ENCODE peak calls at places on chromosomes 7 and 10, in ten cellular contexts. E is psoas muscle, D is chondrocyte, G is bronchial epithelial cell, Q is endothelial cell, J is epithelial cell of esophagus, F is HCT116, B is Calu3, R is GM12865, Z is upper lobe of right lung. N is an unnamed sample.

GRCh38 chr7:127995866-127996215 is 35.4 kb downstream of the LRRC4 start:
- DNase-seq in G (no peak), E (peak; percentile 41), B (no peak), R (no peak), D (no peak), Q (no peak), J (no peak), Z (no peak), F (no peak), N (no peak)

GRCh38 chr10:117374506-117375359 is 507 bp downstream of the PDZD8 start:
- DNase-seq in J (peak; percentile 58), B (no peak), R (peak; percentile 60), Z (peak; percentile 77), F (no peak), D (no peak), Q (peak; percentile 55), G (peak; percentile 20), E (no peak), N (no peak)

GRCh38 chr10:71132321-71132810 is 80.0 kb upstream of the UNC5B start:
- DNase-seq in F (no peak), G (no peak), D (no peak), J (no peak), E (no peak), Z (no peak), R (no peak), Q (peak; percentile 34), B (no peak), N (peak; percentile 8)

GRCh38 chr7:151565541-151565940 is 45.8 kb upstream of the RHEB start:
- DNase-seq in E (no peak), J (peak; percentile 48), F (no peak), D (no peak), B (no peak), Z (no peak), G (no peak), Q (no peak), R (no peak), N (no peak)

GRCh38 chr10:22230331-22230833 is 12.6 kb upstream of the EBLN1 start:
- DNase-seq in Q (peak; percentile 15), B (peak; percentile 11), J (peak; percentile 61), F (peak; percentile 60), E (no peak), Z (no peak), D (no peak), G (peak; percentile 67), R (peak; percentile 60), N (peak; percentile 20)

GRCh38 chr7:48255046-48255445 is 83.8 kb downstream of the ABCA13 start:
- DNase-seq in Z (no peak), D (no peak), E (no peak), B (no peak), G (peak; percentile 78), J (peak; percentile 77), Q (no peak), F (no peak), R (peak; percentile 38), N (no peak)

GRCh38 chr7:79730971-79731370 is 277.5 kb upstream of the MAGI2 start:
- DNase-seq in G (no peak), Q (no peak), R (no peak), B (no peak), Z (no peak), J (no peak), F (no peak), E (no peak), D (no peak), N (no peak)

GRCh38 chr10:80202934-80203834 is 2.2 kb downstream of the ANXA11 start:
- DNase-seq in Z (peak; percentile 74), R (peak; percentile 75), B (peak; percentile 80), G (peak; percentile 49), F (peak; percentile 83), J (peak; percentile 69), D (no peak), Q (peak; percentile 10), E (peak; percentile 83), N (peak; percentile 77)

GRCh38 chr10:51079331-51079730 is 5.0 kb downstream of the PRKG1 start:
- DNase-seq in B (no peak), E (no peak), G (no peak), J (no peak), R (no peak), Z (no peak), F (no peak), Q (no peak), D (no peak), N (no peak)

GRCh38 chr7:109868215-109868614 is 1222.7 kb upstream of the LRRN3 start:
- DNase-seq in F (no peak), G (no peak), E (no peak), B (no peak), R (no peak), Z (no peak), Q (no peak), J (no peak), D (no peak), N (no peak)

GRCh38 chr7:16223963-16224707 is 197.2 kb downstream of the CRPPA start:
- DNase-seq in J (no peak), F (no peak), G (no peak), D (no peak), Z (no peak), R (no peak), Q (no peak), E (no peak), B (no peak), N (no peak)

GRCh38 chr7:40859965-40860543 is 725.2 kb downstream of the SUGCT start:
- DNase-seq in Q (no peak), G (peak; percentile 81), D (no peak), B (no peak), Z (no peak), R (no peak), F (no peak), J (peak; percentile 92), E (no peak), N (no peak)

GRCh38 chr7:54904986-54905385 is 113.8 kb upstream of the EGFR start:
- DNase-seq in B (no peak), F (no peak), R (no peak), Z (no peak), J (no peak), D (no peak), G (no peak), Q (no peak), E (no peak), N (no peak)

GRCh38 chr7:150973571-150974451 is 4.3 kb downstream of the KCNH2 start:
- DNase-seq in F (no peak), J (peak; percentile 24), D (no peak), G (peak; percentile 13), E (no peak), Q (no peak), R (no peak), B (no peak), Z (no peak), N (no peak)

GRCh38 chr10:32072025-32072787 is 16.0 kb upstream of the KIF5B start:
- DNase-seq in D (no peak), F (no peak), Q (no peak), B (no peak), Z (no peak), R (no peak), G (no peak), E (no peak), J (no peak), N (no peak)

GRCh38 chr7:118306771-118307170 is 82.3 kb downstream of the ANKRD7 start:
- DNase-seq in B (no peak), G (no peak), J (peak; percentile 4), R (no peak), E (no peak), Q (no peak), D (no peak), F (no peak), Z (no peak), N (no peak)

GRCh38 chr7:116291937-116292336 is 81.6 kb downstream of the TES start:
- DNase-seq in G (no peak), D (no peak), F (no peak), Z (no peak), J (no peak), Q (no peak), B (no peak), R (no peak), E (no peak), N (no peak)
- TF ChIP-seq CTCF in G (no peak), D (no peak), F (no peak), Z (no peak), J (no peak), Q (no peak), B (no peak), R (no peak), E (no peak), N (no peak)

DNA sequence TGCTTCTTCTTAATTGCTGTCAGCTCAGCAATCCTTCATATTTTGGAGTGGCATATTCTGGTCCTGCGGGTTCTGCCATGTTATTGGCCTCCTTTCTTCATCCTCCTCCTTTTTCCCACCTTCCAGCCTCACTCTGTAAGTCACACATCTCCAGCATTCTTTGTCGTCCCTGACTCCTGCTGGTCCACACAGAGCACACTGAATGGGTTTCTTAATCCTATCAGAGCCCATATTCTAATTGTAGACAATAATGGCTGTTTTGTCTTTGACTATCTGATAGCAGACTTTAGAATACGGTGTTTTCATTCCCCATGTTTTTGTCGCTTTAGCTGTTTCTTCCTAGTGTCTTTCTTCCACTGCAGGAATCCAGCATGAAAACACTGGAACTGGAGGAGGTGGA is 389.6 kb downstream of the REEP3 start:
- DNase-seq in J (no peak), R (no peak), Z (no peak), Q (no peak), F (no peak), B (no peak), E (no peak), G (no peak), D (no peak), N (no peak)
- TF ChIP-seq CTCF in J (no peak), R (no peak), Z (no peak), Q (no peak), F (no peak), B (no peak), E (no peak), G (no peak), D (no peak), N (no peak)

GRCh38 chr7:34133983-34134782 is 228.8 kb downstream of the BMPER start:
- DNase-seq in Q (peak; percentile 83), R (peak; percentile 42), B (peak; percentile 85), D (no peak), J (peak; percentile 80), E (peak; percentile 66), F (peak; percentile 36), G (peak; percentile 80), Z (no peak), N (peak; percentile 24)
- TF ChIP-seq CTCF in Q (peak; percentile 79), R (peak; percentile 55), B (peak; percentile 88), D (peak; percentile 86), J (peak; percentile 86), E (peak; percentile 78), F (peak; percentile 90), G (peak; percentile 85), Z (peak; percentile 56), N (peak; percentile 39)

DNA sequence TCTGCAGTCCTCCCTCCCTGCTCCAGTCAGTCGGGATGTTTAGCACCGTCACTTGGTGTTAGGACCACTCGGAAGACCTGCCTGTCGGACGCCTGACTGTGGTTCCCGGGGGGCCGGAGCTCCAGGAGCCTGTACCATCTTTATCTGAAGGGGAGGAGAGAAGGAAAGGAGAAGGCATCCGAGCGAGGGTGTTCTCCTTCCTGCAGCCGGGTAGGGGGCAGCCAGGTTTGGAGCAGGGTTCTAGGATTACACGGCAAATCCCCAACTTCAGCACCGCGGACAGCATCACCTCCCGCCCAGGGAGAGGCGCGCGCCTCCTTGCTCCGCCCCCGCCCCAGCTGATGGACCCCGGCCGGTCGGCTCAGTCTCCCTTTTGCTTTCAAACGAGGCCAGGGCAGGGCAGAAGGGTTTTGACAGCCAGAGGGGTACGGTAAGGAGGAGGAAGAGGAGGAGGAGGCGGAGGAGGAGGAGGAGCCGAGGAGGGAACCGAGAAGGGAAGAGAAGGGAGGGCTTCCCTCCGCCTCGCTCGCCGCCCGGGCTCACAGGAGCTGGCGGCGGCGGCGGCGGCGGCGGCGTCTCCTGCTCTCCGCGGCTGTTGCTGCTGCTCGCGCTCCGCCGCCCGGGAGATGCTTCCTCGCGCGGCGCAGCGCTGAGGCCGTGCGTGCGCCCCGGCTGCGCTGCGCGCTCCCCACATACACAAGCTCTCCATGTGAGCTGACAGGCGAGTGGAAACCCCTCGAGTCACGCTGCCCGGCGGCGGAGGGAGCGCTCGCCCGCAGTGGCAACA is 743 bp upstream of the CNTNAP2 start:
- DNase-seq in J (peak; percentile 53), G (peak; percentile 2), F (no peak), R (peak; percentile 4), Z (peak; percentile 68), B (no peak), D (peak; percentile 86), E (peak; percentile 16), Q (peak; percentile 60), N (peak; percentile 42)
- TF ChIP-seq CTCF in J (no peak), G (no peak), F (no peak), R (no peak), Z (no peak), B (no peak), D (peak; percentile 16), E (no peak), Q (no peak), N (no peak)